ENCODE peak calls at places on chromosomes 3 and 15, in eight cellular contexts. J, G, W, M, P, C, N and R are unnamed samples.

GRCh38 chr3:139654637-139655365 is 23.0 kb downstream of the NMNAT3 start:
- DNase-seq in J (no peak), G (peak), W (no peak), M (no peak), P (no peak), C (no peak), N (no peak), R (peak)

GRCh38 chr15:62068071-62068786 is 1.5 kb downstream of the C2CD4A start:
- DNase-seq in J (peak), G (peak), W (no peak), M (peak), P (peak), C (peak), N (no peak), R (peak)

GRCh38 chr3:122745365-122746021 is 48.1 kb downstream of the HSPBAP1 start:
- DNase-seq in J (no peak), G (no peak), W (no peak), M (peak), P (no peak), C (no peak), N (no peak), R (no peak)

GRCh38 chr3:15492847-15493360 is 28.6 kb downstream of the COLQ start:
- DNase-seq in J (no peak), G (no peak), W (no peak), M (no peak), P (no peak), C (no peak), N (no peak), R (no peak)

GRCh38 chr3:69282191-69282590 is 103.7 kb downstream of the FRMD4B start:
- DNase-seq in J (no peak), G (peak), W (no peak), M (no peak), P (no peak), C (peak), N (no peak), R (no peak)

GRCh38 chr15:30958219-30958618 is 33.2 kb downstream of the MTMR10 start:
- DNase-seq in J (no peak), G (no peak), W (no peak), M (no peak), P (no peak), C (no peak), N (no peak), R (no peak)

GRCh38 chr3:129994883-129995559 is 20.5 kb downstream of the TRH start:
- DNase-seq in J (no peak), G (no peak), W (no peak), M (no peak), P (no peak), C (no peak), N (no peak), R (no peak)

GRCh38 chr3:4746241-4746958 is 232.8 kb upstream of the BHLHE40 start:
- DNase-seq in J (no peak), G (no peak), W (no peak), M (no peak), P (no peak), C (no peak), N (no peak), R (no peak)

GRCh38 chr3:12268050-12268449 is 20.8 kb upstream of the PPARG start:
- DNase-seq in J (no peak), G (no peak), W (no peak), M (no peak), P (no peak), C (no peak), N (no peak), R (no peak)

GRCh38 chr3:150765949-150766720 is 3.2 kb upstream of the SIAH2 start:
- DNase-seq in J (no peak), G (no peak), W (no peak), M (peak), P (no peak), C (no peak), N (no peak), R (peak)

GRCh38 chr3:126180477-126181397 is at the start of gene ALDH1L1:
- DNase-seq in J (peak), G (peak), W (no peak), M (peak), P (peak), C (no peak), N (peak), R (peak)

GRCh38 chr15:64070965-64071851 is 22.4 kb downstream of the CIAO2A start:
- DNase-seq in J (no peak), G (no peak), W (peak), M (peak), P (peak), C (no peak), N (no peak), R (no peak)

GRCh38 chr15:99101501-99101900 is 3.4 kb upstream of the SYNM start:
- DNase-seq in J (no peak), G (no peak), W (no peak), M (no peak), P (no peak), C (no peak), N (no peak), R (no peak)

GRCh38 chr3:178479860-178480259 is 56.4 kb upstream of the KCNMB2 start:
- DNase-seq in J (no peak), G (no peak), W (no peak), M (no peak), P (no peak), C (no peak), N (no peak), R (no peak)

GRCh38 chr15:43483306-43484128 is 9.4 kb downstream of the TP53BP1 start:
- DNase-seq in J (no peak), G (no peak), W (no peak), M (peak), P (no peak), C (no peak), N (no peak), R (no peak)

GRCh38 chr3:170222647-170223541 is 670 bp downstream of the PRKCI start:
- DNase-seq in J (peak), G (peak), W (no peak), M (peak), P (peak), C (peak), N (peak), R (peak)

GRCh38 chr3:7171493-7171892 is 310.6 kb downstream of the GRM7 start:
- DNase-seq in J (no peak), G (no peak), W (no peak), M (no peak), P (no peak), C (no peak), N (no peak), R (no peak)